ENCODE peak calls at places on chromosomes 7 and 10, in nine cellular contexts. One of them, this sample, is unnamed.

GRCh38 chr7:157520249-157520648 is 183.4 kb downstream of the DNAJB6 start:
- DNase-seq in HepG2: no peak
- DNase-seq in prostate gland: no peak
- DNase-seq in colonic mucosa: no peak
- DNase-seq in upper lobe of right lung: peak; percentile 42
- DNase-seq in neural progenitor cell: no peak
- DNase-seq in A549: no peak
- DNase-seq in heart left ventricle: no peak
- DNase-seq in bronchial epithelial cell: no peak
- DNase-seq in this sample: no peak

GRCh38 chr7:158188676-158189075 is 398.9 kb downstream of the PTPRN2 start:
- DNase-seq in A549: no peak
- DNase-seq in heart left ventricle: no peak
- DNase-seq in bronchial epithelial cell: no peak
- DNase-seq in neural progenitor cell: no peak
- DNase-seq in colonic mucosa: no peak
- DNase-seq in HepG2: no peak
- DNase-seq in prostate gland: no peak
- DNase-seq in upper lobe of right lung: no peak
- DNase-seq in this sample: no peak

GRCh38 chr10:125457406-125457805 is 225.6 kb downstream of the TEX36 start:
- DNase-seq in heart left ventricle: no peak
- DNase-seq in HepG2: no peak
- DNase-seq in neural progenitor cell: no peak
- DNase-seq in A549: no peak
- DNase-seq in prostate gland: no peak
- DNase-seq in colonic mucosa: no peak
- DNase-seq in upper lobe of right lung: no peak
- DNase-seq in bronchial epithelial cell: no peak
- DNase-seq in this sample: no peak

GRCh38 chr7:1493571-1493970 is 10.6 kb downstream of the INTS1 start:
- DNase-seq in A549: no peak
- DNase-seq in prostate gland: no peak
- DNase-seq in upper lobe of right lung: no peak
- DNase-seq in colonic mucosa: no peak
- DNase-seq in neural progenitor cell: no peak
- DNase-seq in heart left ventricle: no peak
- DNase-seq in bronchial epithelial cell: no peak
- DNase-seq in HepG2: no peak
- DNase-seq in this sample: no peak

GRCh38 chr10:52566471-52567246 is 205.9 kb downstream of the MBL2 start:
- DNase-seq in prostate gland: no peak
- DNase-seq in neural progenitor cell: peak; percentile 61
- DNase-seq in upper lobe of right lung: no peak
- DNase-seq in heart left ventricle: no peak
- DNase-seq in colonic mucosa: no peak
- DNase-seq in bronchial epithelial cell: peak; percentile 45
- DNase-seq in HepG2: peak; percentile 16
- DNase-seq in A549: peak; percentile 65
- DNase-seq in this sample: no peak

GRCh38 chr7:100119701-100120517 is 475 bp downstream of the CNPY4 start:
- DNase-seq in bronchial epithelial cell: no peak
- DNase-seq in heart left ventricle: peak; percentile 58
- DNase-seq in HepG2: peak; percentile 57
- DNase-seq in colonic mucosa: peak; percentile 66
- DNase-seq in upper lobe of right lung: no peak
- DNase-seq in prostate gland: peak; percentile 45
- DNase-seq in A549: peak; percentile 68
- DNase-seq in neural progenitor cell: peak; percentile 86
- DNase-seq in this sample: peak; percentile 67

GRCh38 chr7:92313055-92313454 is 67.3 kb downstream of the ANKIB1 start:
- DNase-seq in bronchial epithelial cell: no peak
- DNase-seq in upper lobe of right lung: no peak
- DNase-seq in colonic mucosa: no peak
- DNase-seq in heart left ventricle: no peak
- DNase-seq in HepG2: no peak
- DNase-seq in neural progenitor cell: no peak
- DNase-seq in prostate gland: no peak
- DNase-seq in A549: no peak
- DNase-seq in this sample: no peak

GRCh38 chr7:33108591-33108930 is 643 bp downstream of the RP9 start:
- DNase-seq in prostate gland: no peak
- DNase-seq in bronchial epithelial cell: peak; percentile 1
- DNase-seq in heart left ventricle: no peak
- DNase-seq in colonic mucosa: peak; percentile 29
- DNase-seq in HepG2: no peak
- DNase-seq in upper lobe of right lung: no peak
- DNase-seq in A549: no peak
- DNase-seq in neural progenitor cell: peak; percentile 37
- DNase-seq in this sample: no peak

GRCh38 chr7:18306696-18307095 is 188.9 kb upstream of the HDAC9 start:
- DNase-seq in HepG2: no peak
- DNase-seq in colonic mucosa: no peak
- DNase-seq in upper lobe of right lung: no peak
- DNase-seq in heart left ventricle: no peak
- DNase-seq in neural progenitor cell: no peak
- DNase-seq in A549: no peak
- DNase-seq in prostate gland: no peak
- DNase-seq in bronchial epithelial cell: no peak
- DNase-seq in this sample: no peak

GRCh38 chr7:19971941-19972340 is 198.5 kb upstream of the TMEM196 start:
- DNase-seq in heart left ventricle: no peak
- DNase-seq in neural progenitor cell: no peak
- DNase-seq in bronchial epithelial cell: no peak
- DNase-seq in HepG2: no peak
- DNase-seq in prostate gland: no peak
- DNase-seq in A549: no peak
- DNase-seq in colonic mucosa: no peak
- DNase-seq in upper lobe of right lung: no peak
- DNase-seq in this sample: no peak
- TF ChIP-seq CTCF in heart left ventricle: no peak
- TF ChIP-seq CTCF in neural progenitor cell: no peak
- TF ChIP-seq CTCF in bronchial epithelial cell: no peak
- TF ChIP-seq CTCF in HepG2: no peak
- TF ChIP-seq CTCF in prostate gland: no peak
- TF ChIP-seq CTCF in A549: no peak
- TF ChIP-seq CTCF in colonic mucosa: no peak
- TF ChIP-seq CTCF in upper lobe of right lung: no peak
- TF ChIP-seq CTCF in this sample: no peak

DNA sequence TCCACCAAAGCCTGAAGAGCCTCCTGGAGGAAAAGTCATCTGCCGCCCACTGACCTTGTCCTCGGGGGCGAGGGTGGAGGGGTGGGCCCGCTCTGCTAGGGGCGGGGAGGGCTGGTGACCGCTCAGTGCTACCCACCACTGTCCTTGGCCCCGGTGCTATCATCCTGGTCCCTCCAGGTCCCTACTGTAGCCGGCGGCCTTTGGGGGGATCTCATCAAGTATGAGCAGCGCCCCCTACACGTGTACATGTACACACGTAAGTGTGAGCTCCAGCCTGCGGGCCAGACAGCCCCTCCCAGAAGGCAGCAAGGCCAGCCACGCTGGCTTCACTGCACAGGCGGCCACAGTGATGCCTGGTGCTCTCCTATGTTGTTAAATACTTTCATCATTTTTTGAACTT is 19.6 kb downstream of the TTYH3 start:
- DNase-seq in heart left ventricle: no peak
- DNase-seq in upper lobe of right lung: no peak
- DNase-seq in colonic mucosa: no peak
- DNase-seq in HepG2: peak; percentile 58
- DNase-seq in prostate gland: no peak
- DNase-seq in bronchial epithelial cell: no peak
- DNase-seq in neural progenitor cell: peak; percentile 58
- DNase-seq in A549: no peak
- DNase-seq in this sample: no peak
- TF ChIP-seq CTCF in heart left ventricle: no peak
- TF ChIP-seq CTCF in upper lobe of right lung: no peak
- TF ChIP-seq CTCF in colonic mucosa: no peak
- TF ChIP-seq CTCF in HepG2: peak; percentile 69
- TF ChIP-seq CTCF in prostate gland: no peak
- TF ChIP-seq CTCF in bronchial epithelial cell: no peak
- TF ChIP-seq CTCF in neural progenitor cell: peak; percentile 32
- TF ChIP-seq CTCF in A549: no peak
- TF ChIP-seq CTCF in this sample: no peak

DNA sequence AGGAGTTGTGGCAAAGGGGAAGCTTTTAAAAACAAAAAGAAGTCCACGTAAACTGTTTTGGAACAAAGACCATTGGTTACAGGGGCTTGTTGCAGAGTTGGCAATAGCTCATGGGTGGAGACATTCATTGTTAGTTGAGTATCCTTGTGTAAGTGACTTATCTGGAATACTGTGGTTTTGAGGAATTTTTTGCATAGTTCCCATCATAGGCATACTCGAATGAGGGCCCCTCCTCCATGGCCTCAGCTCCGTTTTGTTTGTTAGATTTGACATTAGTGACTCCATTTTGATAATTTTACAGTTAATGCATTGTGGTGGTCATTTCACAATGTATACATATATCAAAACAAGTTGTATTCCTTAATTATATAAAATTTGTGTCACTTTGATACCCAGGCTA is 12.8 kb upstream of the SMKR1 start:
- DNase-seq in neural progenitor cell: no peak
- DNase-seq in A549: no peak
- DNase-seq in colonic mucosa: no peak
- DNase-seq in heart left ventricle: no peak
- DNase-seq in bronchial epithelial cell: no peak
- DNase-seq in HepG2: peak; percentile 12
- DNase-seq in upper lobe of right lung: no peak
- DNase-seq in prostate gland: no peak
- DNase-seq in this sample: no peak
- TF ChIP-seq CTCF in neural progenitor cell: no peak
- TF ChIP-seq CTCF in A549: no peak
- TF ChIP-seq CTCF in colonic mucosa: no peak
- TF ChIP-seq CTCF in heart left ventricle: no peak
- TF ChIP-seq CTCF in bronchial epithelial cell: no peak
- TF ChIP-seq CTCF in HepG2: no peak
- TF ChIP-seq CTCF in upper lobe of right lung: no peak
- TF ChIP-seq CTCF in prostate gland: no peak
- TF ChIP-seq CTCF in this sample: no peak

DNA sequence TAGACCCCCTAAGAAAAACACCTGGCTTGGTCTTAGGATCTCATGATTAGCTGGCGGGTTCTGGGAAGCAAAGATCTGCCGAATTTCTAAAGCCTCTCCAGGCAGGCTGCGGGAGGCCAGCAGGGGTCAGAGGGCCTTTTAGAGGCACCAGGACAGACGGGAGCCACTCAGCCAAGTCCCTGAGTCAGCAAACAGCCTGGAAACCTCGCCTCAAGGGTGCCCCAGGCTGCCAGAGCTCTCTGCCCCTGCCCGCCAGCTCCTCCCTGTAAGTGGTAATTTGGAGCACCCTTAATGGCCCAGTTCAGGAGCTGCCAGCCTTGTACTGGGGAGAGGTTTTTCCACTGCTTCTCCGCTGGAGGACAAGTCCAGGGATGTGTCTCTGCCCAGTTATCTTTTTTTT is 88.7 kb downstream of the HIP1 start:
- DNase-seq in A549: peak; percentile 51
- DNase-seq in bronchial epithelial cell: no peak
- DNase-seq in prostate gland: no peak
- DNase-seq in neural progenitor cell: peak; percentile 64
- DNase-seq in upper lobe of right lung: peak; percentile 87
- DNase-seq in HepG2: no peak
- DNase-seq in colonic mucosa: no peak
- DNase-seq in heart left ventricle: no peak
- DNase-seq in this sample: peak; percentile 34
- TF ChIP-seq CTCF in A549: peak; percentile 7
- TF ChIP-seq CTCF in bronchial epithelial cell: no peak
- TF ChIP-seq CTCF in prostate gland: no peak
- TF ChIP-seq CTCF in neural progenitor cell: peak; percentile 19
- TF ChIP-seq CTCF in upper lobe of right lung: no peak
- TF ChIP-seq CTCF in HepG2: peak; percentile 54
- TF ChIP-seq CTCF in colonic mucosa: no peak
- TF ChIP-seq CTCF in heart left ventricle: no peak
- TF ChIP-seq CTCF in this sample: no peak

DNA sequence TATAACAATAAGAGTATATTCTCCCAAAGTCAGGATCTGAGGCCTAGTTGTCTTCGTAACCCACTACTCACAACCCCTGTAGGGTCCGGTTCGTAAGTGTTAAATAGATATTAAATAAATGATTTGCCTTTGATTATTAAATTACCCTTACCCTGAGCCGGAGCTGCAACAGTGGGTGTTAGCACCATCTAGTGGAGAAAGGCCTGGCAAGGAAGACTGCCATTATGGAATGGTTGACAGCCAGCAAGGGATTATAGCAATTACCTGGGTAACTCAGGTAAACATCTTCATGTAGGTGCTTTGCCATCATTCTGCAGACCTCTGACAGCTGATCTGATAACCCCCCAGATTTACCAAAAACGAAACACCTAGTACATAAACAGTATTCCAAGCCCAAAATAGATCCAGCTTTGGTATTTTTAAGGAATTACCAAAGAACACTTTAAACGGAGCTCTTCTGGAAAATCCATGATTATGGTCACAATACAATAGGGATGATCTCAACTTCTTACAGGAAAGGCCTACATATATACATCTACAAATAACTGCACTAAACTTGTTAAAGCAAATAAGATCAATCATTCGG is 69.8 kb downstream of the HTR7 start:
- DNase-seq in A549: peak; percentile 42
- DNase-seq in heart left ventricle: no peak
- DNase-seq in colonic mucosa: peak; percentile 34
- DNase-seq in upper lobe of right lung: no peak
- DNase-seq in HepG2: peak; percentile 9
- DNase-seq in prostate gland: no peak
- DNase-seq in bronchial epithelial cell: peak; percentile 55
- DNase-seq in neural progenitor cell: peak; percentile 54
- DNase-seq in this sample: peak; percentile 38
- TF ChIP-seq CTCF in A549: peak; percentile 71
- TF ChIP-seq CTCF in heart left ventricle: peak; percentile 61
- TF ChIP-seq CTCF in colonic mucosa: peak; percentile 58
- TF ChIP-seq CTCF in upper lobe of right lung: peak; percentile 78
- TF ChIP-seq CTCF in HepG2: peak; percentile 65
- TF ChIP-seq CTCF in prostate gland: peak; percentile 47
- TF ChIP-seq CTCF in bronchial epithelial cell: peak; percentile 67
- TF ChIP-seq CTCF in neural progenitor cell: peak; percentile 85
- TF ChIP-seq CTCF in this sample: peak; percentile 72

GRCh38 chr7:22325671-22326070 is 31.3 kb downstream of the RAPGEF5 start:
- DNase-seq in bronchial epithelial cell: no peak
- DNase-seq in prostate gland: no peak
- DNase-seq in HepG2: no peak
- DNase-seq in heart left ventricle: no peak
- DNase-seq in upper lobe of right lung: no peak
- DNase-seq in A549: no peak
- DNase-seq in neural progenitor cell: no peak
- DNase-seq in colonic mucosa: no peak
- DNase-seq in this sample: no peak
- TF ChIP-seq CTCF in bronchial epithelial cell: no peak
- TF ChIP-seq CTCF in prostate gland: no peak
- TF ChIP-seq CTCF in HepG2: no peak
- TF ChIP-seq CTCF in heart left ventricle: no peak
- TF ChIP-seq CTCF in upper lobe of right lung: no peak
- TF ChIP-seq CTCF in A549: no peak
- TF ChIP-seq CTCF in neural progenitor cell: no peak
- TF ChIP-seq CTCF in colonic mucosa: no peak
- TF ChIP-seq CTCF in this sample: no peak

This sample was measured in nephron progenitor cell.